ENCODE peak calls at places on chromosomes 16 and 17, in eight cellular contexts. S is HCT116, U is DMS79 treated with DMSO at 0.1 percent for 48 hours, W is cardiac muscle cell, Q is fibroblast of lung, V is HS-5, J is GM13977, P is anterior cingulate cortex. Z is an unnamed sample.

GRCh38 chr17:46007461-46007965 is 8.5 kb downstream of the STH start:
- DNase-seq in S (no peak), U (no peak), W (no peak), Q (no peak), V (no peak), J (no peak), P (no peak), Z (no peak)

GRCh38 chr17:60372790-60373483 is 19.0 kb downstream of the USP32 start:
- DNase-seq in S (no peak), U (no peak), W (no peak), Q (peak; percentile 86), V (peak; percentile 47), J (no peak), P (no peak), Z (no peak)

GRCh38 chr17:38942641-38943040 is 17.2 kb downstream of the LASP1NB start:
- DNase-seq in S (no peak), U (peak; percentile 87), W (no peak), Q (no peak), V (no peak), J (peak; percentile 48), P (no peak), Z (no peak)

GRCh38 chr17:78589885-78590284 is 12.7 kb upstream of the DNAH17 start:
- DNase-seq in S (no peak), U (no peak), W (no peak), Q (no peak), V (no peak), J (no peak), P (no peak), Z (no peak)

GRCh38 chr17:40699880-40700279 is 3.7 kb downstream of the KRT24 start:
- DNase-seq in S (no peak), U (no peak), W (no peak), Q (no peak), V (no peak), J (no peak), P (no peak), Z (no peak)

GRCh38 chr16:681746-682427 is 1.7 kb downstream of the STUB1 start:
- DNase-seq in S (no peak), U (no peak), W (no peak), Q (peak; percentile 35), V (no peak), J (no peak), P (no peak), Z (no peak)

GRCh38 chr16:379183-379960 is 2.4 kb downstream of the PGAP6 start:
- DNase-seq in S (no peak), U (peak; percentile 96), W (no peak), Q (no peak), V (no peak), J (no peak), P (no peak), Z (no peak)

GRCh38 chr16:69187387-69187890 is 475 bp downstream of the SNTB2 start:
- DNase-seq in S (no peak), U (peak; percentile 4), W (peak; percentile 68), Q (peak; percentile 38), V (no peak), J (peak; percentile 66), P (peak; percentile 46), Z (no peak)

GRCh38 chr16:57374067-57374534 is 1.8 kb downstream of the CX3CL1 start:
- DNase-seq in S (no peak), U (peak; percentile 8), W (no peak), Q (peak; percentile 85), V (no peak), J (no peak), P (no peak), Z (no peak)

GRCh38 chr16:86364653-86365380 is 145.5 kb upstream of the FOXF1 start:
- DNase-seq in S (no peak), U (no peak), W (no peak), Q (no peak), V (no peak), J (no peak), P (no peak), Z (no peak)

GRCh38 chr17:73681946-73682345 is 37.7 kb upstream of the SDK2 start:
- DNase-seq in S (no peak), U (no peak), W (no peak), Q (no peak), V (no peak), J (no peak), P (no peak), Z (no peak)

GRCh38 chr17:32490101-32490482 is 3.3 kb downstream of the CDK5R1 start:
- DNase-seq in S (no peak), U (no peak), W (no peak), Q (no peak), V (no peak), J (no peak), P (no peak), Z (no peak)

GRCh38 chr16:86814256-86814655 is 235.9 kb downstream of the FOXL1 start:
- DNase-seq in S (no peak), U (no peak), W (no peak), Q (no peak), V (no peak), J (no peak), P (no peak), Z (no peak)

GRCh38 chr17:69141802-69142472 is at the start of gene ABCA6:
- DNase-seq in S (no peak), U (no peak), W (no peak), Q (peak; percentile 25), V (peak; percentile 19), J (no peak), P (no peak), Z (no peak)

GRCh38 chr17:15291674-15292361 is 26.7 kb upstream of the PMP22 start:
- DNase-seq in S (no peak), U (no peak), W (peak; percentile 25), Q (peak; percentile 88), V (no peak), J (no peak), P (no peak), Z (no peak)

GRCh38 chr17:28426081-28426519 is 20.1 kb upstream of the SLC46A1 start:
- DNase-seq in S (no peak), U (no peak), W (peak; percentile 14), Q (no peak), V (no peak), J (no peak), P (no peak), Z (no peak)

GRCh38 chr17:41352597-41353366 is 2.2 kb upstream of the KRT33A start:
- DNase-seq in S (no peak), U (peak; percentile 43), W (peak; percentile 28), Q (no peak), V (no peak), J (no peak), P (no peak), Z (no peak)

GRCh38 chr16:22077700-22078313 is 14.5 kb upstream of the VWA3A start:
- DNase-seq in S (peak; percentile 39), U (peak; percentile 3), W (peak; percentile 71), Q (peak; percentile 29), V (peak; percentile 19), J (peak; percentile 66), P (peak; percentile 12), Z (peak; percentile 53)

GRCh38 chr16:47110939-47111338 is 32.8 kb downstream of the NETO2 start:
- DNase-seq in S (no peak), U (no peak), W (no peak), Q (no peak), V (no peak), J (no peak), P (no peak), Z (no peak)

GRCh38 chr17:57603978-57604377 is 141.1 kb downstream of the CCDC182 start:
- DNase-seq in S (no peak), U (peak; percentile 48), W (no peak), Q (no peak), V (no peak), J (no peak), P (no peak), Z (no peak)

GRCh38 chr16:5490499-5490898 is 392.9 kb upstream of the EEF2KMT start:
- DNase-seq in S (peak; percentile 15), U (peak; percentile 62), W (peak; percentile 72), Q (peak; percentile 17), V (no peak), J (no peak), P (peak; percentile 12), Z (no peak)

GRCh38 chr17:16199093-16199492 is 16.2 kb downstream of the NCOR1 start:
- DNase-seq in S (no peak), U (no peak), W (no peak), Q (no peak), V (no peak), J (no peak), P (no peak), Z (no peak)

GRCh38 chr16:4677390-4677789 is 16.0 kb upstream of the NUDT16L1 start:
- DNase-seq in S (no peak), U (no peak), W (no peak), Q (no peak), V (no peak), J (no peak), P (no peak), Z (no peak)

GRCh38 chr17:8186787-8187516 is 3.0 kb downstream of the BORCS6 start:
- DNase-seq in S (peak; percentile 94), U (peak; percentile 98), W (peak; percentile 91), Q (peak; percentile 93), V (peak; percentile 97), J (peak; percentile 81), P (peak; percentile 83), Z (peak; percentile 96)

GRCh38 chr16:67897231-67897630 is 4.2 kb downstream of the PSKH1 start:
- DNase-seq in S (no peak), U (no peak), W (no peak), Q (peak; percentile 57), V (no peak), J (no peak), P (no peak), Z (no peak)

GRCh38 chr16:56297684-56298083 is 106.4 kb downstream of the GNAO1 start:
- DNase-seq in S (no peak), U (no peak), W (no peak), Q (no peak), V (no peak), J (no peak), P (no peak), Z (no peak)

GRCh38 chr16:68732741-68733399 is 4.2 kb upstream of the CDH1 start:
- DNase-seq in S (no peak), U (no peak), W (no peak), Q (no peak), V (no peak), J (no peak), P (no peak), Z (no peak)

GRCh38 chr17:6749519-6749918 is 6.3 kb upstream of the XAF1 start:
- DNase-seq in S (no peak), U (no peak), W (no peak), Q (no peak), V (no peak), J (no peak), P (no peak), Z (no peak)

GRCh38 chr17:6187836-6188235 is 117.7 kb downstream of the WSCD1 start:
- DNase-seq in S (no peak), U (no peak), W (no peak), Q (peak; percentile 22), V (no peak), J (no peak), P (no peak), Z (no peak)